ENCODE peak calls at places on chromosomes 7 and 10, in six cellular contexts. H, T, O, C, P and E are unnamed samples.

GRCh38 chr10:44684641-44685040 is 226.5 kb upstream of the TMEM72 start:
- DNase-seq in O (no peak), T (no peak), P (no peak), H (peak), C (no peak), E (peak)

GRCh38 chr10:106424076-106424475 is 740.4 kb downstream of the SORCS1 start:
- DNase-seq in H (peak), C (no peak), T (no peak), O (no peak), P (no peak), E (no peak)

GRCh38 chr10:50432610-50433009 is 181.3 kb upstream of the ASAH2 start:
- DNase-seq in P (no peak), T (no peak), H (no peak), C (no peak), O (no peak), E (no peak)

GRCh38 chr10:102677736-102678354 is 33.6 kb downstream of the TRIM8 start:
- DNase-seq in H (no peak), C (peak), O (no peak), P (no peak), T (peak), E (no peak)

GRCh38 chr10:72612203-72612826 is 13.6 kb downstream of the MICU1 start:
- DNase-seq in P (no peak), H (no peak), O (no peak), T (no peak), C (peak), E (peak)

GRCh38 chr10:86955501-86956194 is 1.8 kb downstream of the MMRN2 start:
- DNase-seq in P (no peak), T (no peak), H (no peak), C (no peak), O (no peak), E (no peak)

GRCh38 chr10:75294866-75295692 is 59.3 kb upstream of the COMTD1 start:
- DNase-seq in C (peak), P (peak), O (peak), H (peak), T (peak), E (peak)

GRCh38 chr7:136036336-136036735 is 59.2 kb upstream of the MTPN start:
- DNase-seq in C (no peak), O (no peak), P (no peak), H (no peak), T (no peak), E (no peak)

GRCh38 chr10:6097063-6097462 is 8.2 kb downstream of the RBM17 start:
- DNase-seq in C (no peak), P (no peak), T (no peak), H (no peak), O (no peak), E (no peak)

GRCh38 chr7:116327751-116328150 is 117.4 kb downstream of the TES start:
- DNase-seq in P (no peak), O (no peak), T (no peak), C (no peak), H (peak), E (no peak)

GRCh38 chr7:142870147-142870559 is 15.3 kb downstream of the EPHB6 start:
- DNase-seq in P (no peak), T (no peak), H (no peak), O (no peak), C (no peak), E (no peak)

GRCh38 chr10:121084029-121084674 is 233.0 kb downstream of the WDR11 start:
- DNase-seq in O (no peak), P (no peak), T (no peak), H (no peak), C (no peak), E (no peak)

GRCh38 chr7:86788948-86789347 is 145.2 kb downstream of the GRM3 start:
- DNase-seq in H (no peak), O (no peak), P (no peak), T (no peak), C (no peak), E (no peak)

GRCh38 chr10:58518775-58519174 is 6.1 kb downstream of the BICC1 start:
- DNase-seq in O (no peak), C (no peak), H (no peak), P (no peak), T (no peak), E (no peak)

GRCh38 chr7:74612015-74612829 is 45.3 kb upstream of the GTF2I start:
- DNase-seq in P (peak), T (no peak), O (no peak), C (peak), H (peak), E (no peak)

GRCh38 chr7:151157645-151158329 is 9.7 kb downstream of the GBX1 start:
- DNase-seq in H (no peak), C (no peak), T (no peak), P (no peak), O (no peak), E (peak)